ENCODE peak calls at places on chromosomes 3 and 15, in ten cellular contexts. P is vagina, W is GM12878, T is HepG2, L is ovary, C is sigmoid colon, F is gastrocnemius medialis, Q is testis, G is stomach, O is spleen. S is an unnamed sample.

GRCh38 chr3:72152551-72153476 is 367.9 kb upstream of the PROK2 start:
- DNase-seq in P (no peak), W (no peak), T (peak; percentile 39), L (peak; percentile 90), C (peak; percentile 90), F (peak; percentile 61), Q (peak; percentile 89), G (peak; percentile 91), O (no peak), S (peak; percentile 78)

GRCh38 chr15:64443747-64444621 is 16.4 kb upstream of the ZNF609 start:
- DNase-seq in P (no peak), W (no peak), T (peak; percentile 10), L (no peak), C (peak; percentile 9), F (no peak), Q (no peak), G (no peak), O (no peak), S (peak; percentile 36)

GRCh38 chr3:183073839-183074615 is 25.3 kb downstream of the MCCC1 start:
- DNase-seq in P (no peak), W (no peak), T (no peak), L (no peak), C (no peak), F (no peak), Q (no peak), G (no peak), O (no peak), S (no peak)

GRCh38 chr15:65666257-65666656 is 44.5 kb downstream of the SLC24A1 start:
- DNase-seq in P (no peak), W (no peak), T (no peak), L (no peak), C (no peak), F (no peak), Q (no peak), G (no peak), O (no peak), S (no peak)

GRCh38 chr15:38512901-38513300 is 51.7 kb downstream of the RASGRP1 start:
- DNase-seq in P (no peak), W (no peak), T (no peak), L (no peak), C (no peak), F (no peak), Q (no peak), G (no peak), O (no peak), S (no peak)

GRCh38 chr3:143571548-143571947 is 276.7 kb downstream of the SLC9A9 start:
- DNase-seq in P (no peak), W (no peak), T (no peak), L (no peak), C (no peak), F (no peak), Q (no peak), G (no peak), O (no peak), S (no peak)

GRCh38 chr3:118548434-118548833 is 486.2 kb downstream of the IGSF11 start:
- DNase-seq in P (no peak), W (no peak), T (peak; percentile 23), L (no peak), C (no peak), F (no peak), Q (no peak), G (no peak), O (no peak), S (no peak)

GRCh38 chr15:96334705-96335428 is 4.4 kb downstream of the NR2F2 start:
- DNase-seq in P (no peak), W (no peak), T (no peak), L (no peak), C (no peak), F (no peak), Q (no peak), G (no peak), O (no peak), S (no peak)

GRCh38 chr15:80159811-80160569 is 7.2 kb downstream of the FAH start:
- DNase-seq in P (no peak), W (no peak), T (no peak), L (no peak), C (no peak), F (no peak), Q (no peak), G (no peak), O (no peak), S (no peak)
- TF ChIP-seq CTCF in P (no peak), W (no peak), T (no peak), L (no peak), C (no peak), F (no peak), Q (no peak), G (no peak), O (no peak), S (no peak)

DNA sequence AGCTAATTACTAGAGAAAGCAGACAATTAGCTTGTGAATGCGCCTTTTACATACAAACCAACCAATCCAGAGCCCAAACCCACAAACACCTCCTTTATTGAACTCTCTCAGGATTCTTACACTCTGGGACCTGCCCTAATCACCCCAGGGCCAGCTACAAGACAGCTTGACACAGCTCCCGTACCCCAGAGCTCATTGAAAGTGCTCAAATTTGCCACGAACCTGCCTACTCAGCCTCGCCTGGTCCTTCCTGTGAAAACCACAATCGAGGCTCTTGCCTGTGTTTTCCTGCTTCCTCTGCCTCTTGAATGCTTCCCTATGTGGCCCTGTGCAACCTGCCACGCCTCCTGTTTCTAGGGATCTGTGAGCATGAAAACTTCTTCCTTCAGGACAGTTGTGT is 40.1 kb downstream of the RPL22L1 start:
- DNase-seq in P (no peak), W (no peak), T (no peak), L (no peak), C (no peak), F (no peak), Q (no peak), G (no peak), O (no peak), S (no peak)
- H3K27me3 ChIP-seq in P (no peaks in the 10 kb centered on the region), W (peaks cover 10% of the 10 kb centered on the region), T (peaks cover 21% of the 10 kb centered on the region), L (no peaks in the 10 kb centered on the region), C (peaks cover 3% of the 10 kb centered on the region), F (no peaks in the 10 kb centered on the region), Q (no peaks in the 10 kb centered on the region), G (no peaks in the 10 kb centered on the region), O (peaks cover 3% of the 10 kb centered on the region), S (no peaks in the 10 kb centered on the region)

GRCh38 chr3:46971742-46972141 is 4.8 kb downstream of the CCDC12 start:
- DNase-seq in P (no peak), W (no peak), T (no peak), L (no peak), C (no peak), F (no peak), Q (no peak), G (no peak), O (peak; percentile 47), S (no peak)

GRCh38 chr3:46977811-46978195 is 1.3 kb upstream of the CCDC12 start:
- DNase-seq in P (no peak), W (no peak), T (no peak), L (no peak), C (no peak), F (no peak), Q (no peak), G (no peak), O (peak; percentile 76), S (no peak)

GRCh38 chr3:46972396-46972795 is 4.1 kb downstream of the CCDC12 start:
- DNase-seq in P (no peak), W (no peak), T (no peak), L (no peak), C (no peak), F (no peak), Q (no peak), G (no peak), O (peak; percentile 14), S (no peak)

GRCh38 chr3:46976326-46977190 is at the start of gene CCDC12:
- DNase-seq in P (no peak), W (peak; percentile 94), T (peak; percentile 98), L (peak; percentile 94), C (peak; percentile 99), F (peak; percentile 99), Q (peak; percentile 99), G (peak; percentile 96), O (peak; percentile 97), S (peak; percentile 97)

DNA sequence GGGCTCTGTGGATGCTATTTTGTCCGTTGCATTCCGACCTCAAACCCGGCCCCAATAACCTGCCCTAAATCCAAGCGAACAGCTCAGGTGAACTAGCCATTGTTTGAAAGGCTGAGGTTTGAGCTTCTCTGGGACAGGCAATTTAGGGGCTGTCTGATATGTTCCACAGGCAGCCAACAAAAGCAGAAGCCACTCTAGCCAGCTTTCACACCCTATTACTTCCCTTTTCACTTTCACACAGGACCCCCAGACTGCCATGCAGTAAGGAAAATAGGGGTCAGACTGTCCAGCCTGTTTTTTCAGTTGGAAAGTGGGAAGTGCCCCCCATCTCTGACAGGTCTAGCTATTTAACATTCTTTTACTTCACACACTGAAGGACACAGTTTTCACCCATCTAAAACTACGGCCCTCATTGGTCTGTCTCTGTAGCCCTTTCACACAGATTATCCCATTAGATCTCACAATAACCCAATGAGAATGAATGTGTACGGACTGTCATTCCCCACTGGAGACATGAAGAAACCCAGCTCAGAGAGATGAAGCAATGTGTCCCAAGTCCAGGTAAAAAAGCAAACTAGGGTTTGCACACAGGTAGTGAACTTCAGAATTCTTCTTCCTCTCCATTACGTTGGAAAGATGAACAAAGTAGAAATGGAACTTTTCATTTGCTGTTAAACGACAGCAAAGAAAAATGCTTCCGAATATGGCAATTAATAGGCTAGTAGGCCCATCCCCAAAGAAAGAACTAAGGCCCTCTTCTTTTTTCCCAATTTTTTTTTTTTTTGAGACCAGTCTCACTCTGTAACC is 1.9 kb downstream of the CCDC12 start:
- DNase-seq in P (no peak), W (no peak), T (peak; percentile 82), L (no peak), C (no peak), F (no peak), Q (no peak), G (no peak), O (peak; percentile 37), S (no peak)
- TF ChIP-seq POLR2A in P (no peak), W (no peak), T (peak; percentile 48), L (no peak), C (no peak), F (no peak), Q (no peak), G (no peak), O (no peak), S (no peak)

GRCh38 chr3:49901351-49902339 is 2.0 kb downstream of the MST1R start:
- DNase-seq in P (no peak), W (no peak), T (no peak), L (no peak), C (no peak), F (no peak), Q (no peak), G (no peak), O (no peak), S (no peak)

GRCh38 chr3:49900491-49901153 is 3.1 kb downstream of the MST1R start:
- DNase-seq in P (no peak), W (no peak), T (no peak), L (no peak), C (no peak), F (peak; percentile 76), Q (no peak), G (peak; percentile 93), O (no peak), S (no peak)

GRCh38 chr3:49902511-49903345 is 945 bp downstream of the MST1R start:
- DNase-seq in P (no peak), W (no peak), T (no peak), L (peak; percentile 39), C (no peak), F (no peak), Q (no peak), G (peak; percentile 49), O (no peak), S (no peak)

GRCh38 chr3:49896345-49896744 is 7.3 kb downstream of the MST1R start:
- DNase-seq in P (no peak), W (no peak), T (no peak), L (no peak), C (no peak), F (no peak), Q (no peak), G (no peak), O (no peak), S (no peak)

DNA sequence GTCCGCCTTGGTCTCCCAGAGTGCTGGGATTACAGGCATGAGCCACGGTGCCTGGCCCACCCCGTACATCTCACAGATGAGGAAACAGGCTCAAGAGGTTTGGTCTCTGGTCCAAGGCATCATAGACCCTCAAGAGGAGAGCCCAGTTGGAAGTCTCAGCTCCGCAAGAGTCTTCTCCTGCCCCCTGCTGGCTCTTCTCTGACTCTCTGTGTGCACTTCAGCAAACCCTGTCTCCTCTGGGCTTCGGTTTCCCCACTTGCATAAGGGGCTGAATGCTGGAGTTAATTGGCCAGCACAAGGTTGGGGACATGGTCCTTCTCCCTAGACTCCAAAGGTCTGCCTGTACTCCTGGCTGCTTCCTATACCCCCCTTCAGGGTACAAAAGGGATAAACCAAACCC is 3.9 kb downstream of the MST1R start:
- DNase-seq in P (no peak), W (no peak), T (no peak), L (no peak), C (no peak), F (no peak), Q (no peak), G (no peak), O (no peak), S (no peak)
- TF ChIP-seq CTCF in P (no peak), W (no peak), T (peak; percentile 74), L (no peak), C (no peak), F (peak; percentile 16), Q (no peak), G (no peak), O (no peak), S (no peak)